ENCODE peak calls at places on chromosomes 12 and 14, in eight cellular contexts. One of them, this sample, is unnamed.

GRCh38 chr14:93536945-93537344 is 106.2 kb downstream of the UNC79 start:
- DNase-seq in A549: no peak
- DNase-seq in GM12878: no peak
- DNase-seq in SK-N-SH: peak; percentile 43
- DNase-seq in transverse colon: no peak
- DNase-seq in sigmoid colon: no peak
- DNase-seq in stomach: no peak
- DNase-seq in ovary: no peak
- DNase-seq in this sample: no peak

GRCh38 chr12:103852498-103852992 is 11.5 kb upstream of the NT5DC3 start:
- DNase-seq in transverse colon: no peak
- DNase-seq in SK-N-SH: no peak
- DNase-seq in A549: no peak
- DNase-seq in ovary: no peak
- DNase-seq in GM12878: no peak
- DNase-seq in stomach: no peak
- DNase-seq in sigmoid colon: no peak
- DNase-seq in this sample: no peak

GRCh38 chr12:5466521-5466960 is 34.6 kb downstream of the NTF3 start:
- DNase-seq in ovary: no peak
- DNase-seq in sigmoid colon: no peak
- DNase-seq in transverse colon: no peak
- DNase-seq in GM12878: no peak
- DNase-seq in SK-N-SH: no peak
- DNase-seq in stomach: no peak
- DNase-seq in A549: no peak
- DNase-seq in this sample: no peak

GRCh38 chr14:63713765-63714164 is 14.1 kb downstream of the SGPP1 start:
- DNase-seq in transverse colon: no peak
- DNase-seq in GM12878: no peak
- DNase-seq in sigmoid colon: no peak
- DNase-seq in A549: no peak
- DNase-seq in stomach: no peak
- DNase-seq in SK-N-SH: no peak
- DNase-seq in ovary: no peak
- DNase-seq in this sample: no peak

GRCh38 chr14:72604133-72604532 is 289.8 kb downstream of the DPF3 start:
- DNase-seq in ovary: no peak
- DNase-seq in stomach: no peak
- DNase-seq in A549: no peak
- DNase-seq in transverse colon: no peak
- DNase-seq in SK-N-SH: no peak
- DNase-seq in sigmoid colon: no peak
- DNase-seq in GM12878: no peak
- DNase-seq in this sample: no peak

GRCh38 chr12:110791589-110791988 is 48.9 kb upstream of the PPP1CC start:
- DNase-seq in sigmoid colon: no peak
- DNase-seq in SK-N-SH: no peak
- DNase-seq in transverse colon: no peak
- DNase-seq in ovary: no peak
- DNase-seq in GM12878: peak; percentile 36
- DNase-seq in stomach: no peak
- DNase-seq in A549: no peak
- DNase-seq in this sample: no peak

GRCh38 chr14:55094630-55095157 is 34.4 kb upstream of the LGALS3 start:
- DNase-seq in ovary: no peak
- DNase-seq in sigmoid colon: no peak
- DNase-seq in SK-N-SH: no peak
- DNase-seq in A549: no peak
- DNase-seq in transverse colon: no peak
- DNase-seq in GM12878: no peak
- DNase-seq in stomach: no peak
- DNase-seq in this sample: no peak

GRCh38 chr12:68113644-68114043 is 45.9 kb downstream of the IFNG start:
- DNase-seq in ovary: no peak
- DNase-seq in GM12878: no peak
- DNase-seq in sigmoid colon: no peak
- DNase-seq in stomach: no peak
- DNase-seq in A549: no peak
- DNase-seq in SK-N-SH: no peak
- DNase-seq in transverse colon: peak; percentile 22
- DNase-seq in this sample: no peak

GRCh38 chr12:53868516-53868986 is 70.1 kb upstream of the HOXC13 start:
- DNase-seq in stomach: no peak
- DNase-seq in SK-N-SH: no peak
- DNase-seq in A549: peak; percentile 57
- DNase-seq in sigmoid colon: no peak
- DNase-seq in GM12878: no peak
- DNase-seq in ovary: no peak
- DNase-seq in transverse colon: no peak
- DNase-seq in this sample: no peak

GRCh38 chr14:86815341-86815740 is 1177.6 kb downstream of the GALC start:
- DNase-seq in ovary: no peak
- DNase-seq in SK-N-SH: no peak
- DNase-seq in GM12878: no peak
- DNase-seq in sigmoid colon: no peak
- DNase-seq in transverse colon: no peak
- DNase-seq in stomach: no peak
- DNase-seq in A549: no peak
- DNase-seq in this sample: no peak

GRCh38 chr14:38971258-38971921 is 131.6 kb downstream of the SEC23A start:
- DNase-seq in GM12878: no peak
- DNase-seq in SK-N-SH: no peak
- DNase-seq in stomach: no peak
- DNase-seq in sigmoid colon: no peak
- DNase-seq in ovary: no peak
- DNase-seq in A549: no peak
- DNase-seq in transverse colon: no peak
- DNase-seq in this sample: no peak

DNA sequence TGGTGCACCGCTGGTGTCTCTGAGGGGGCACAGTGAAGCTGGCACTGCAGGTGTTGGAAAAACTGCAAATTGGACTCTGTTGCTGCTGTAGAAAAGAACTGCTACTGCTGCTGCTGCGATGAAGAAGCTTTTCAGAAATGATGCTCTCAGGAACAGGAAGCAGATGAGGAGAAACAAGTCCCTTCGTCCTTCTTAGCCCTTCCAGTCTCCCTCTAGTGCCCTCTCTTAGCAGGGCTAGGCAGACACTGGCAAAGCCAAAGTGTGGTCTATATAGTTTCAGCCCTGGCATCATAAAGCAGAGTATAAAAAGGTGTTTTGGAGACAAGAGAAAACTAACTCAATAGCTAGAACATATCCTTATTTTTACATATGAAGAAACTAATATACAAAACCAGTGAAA is 174.5 kb downstream of the MYRFL start:
- DNase-seq in stomach: no peak
- DNase-seq in A549: no peak
- DNase-seq in ovary: no peak
- DNase-seq in GM12878: no peak
- DNase-seq in transverse colon: no peak
- DNase-seq in SK-N-SH: no peak
- DNase-seq in sigmoid colon: no peak
- DNase-seq in this sample: no peak
- TF ChIP-seq CTCF in stomach: no peak
- TF ChIP-seq CTCF in A549: no peak
- TF ChIP-seq CTCF in ovary: no peak
- TF ChIP-seq CTCF in GM12878: no peak
- TF ChIP-seq CTCF in transverse colon: no peak
- TF ChIP-seq CTCF in SK-N-SH: no peak
- TF ChIP-seq CTCF in sigmoid colon: no peak
- TF ChIP-seq CTCF in this sample: no peak

DNA sequence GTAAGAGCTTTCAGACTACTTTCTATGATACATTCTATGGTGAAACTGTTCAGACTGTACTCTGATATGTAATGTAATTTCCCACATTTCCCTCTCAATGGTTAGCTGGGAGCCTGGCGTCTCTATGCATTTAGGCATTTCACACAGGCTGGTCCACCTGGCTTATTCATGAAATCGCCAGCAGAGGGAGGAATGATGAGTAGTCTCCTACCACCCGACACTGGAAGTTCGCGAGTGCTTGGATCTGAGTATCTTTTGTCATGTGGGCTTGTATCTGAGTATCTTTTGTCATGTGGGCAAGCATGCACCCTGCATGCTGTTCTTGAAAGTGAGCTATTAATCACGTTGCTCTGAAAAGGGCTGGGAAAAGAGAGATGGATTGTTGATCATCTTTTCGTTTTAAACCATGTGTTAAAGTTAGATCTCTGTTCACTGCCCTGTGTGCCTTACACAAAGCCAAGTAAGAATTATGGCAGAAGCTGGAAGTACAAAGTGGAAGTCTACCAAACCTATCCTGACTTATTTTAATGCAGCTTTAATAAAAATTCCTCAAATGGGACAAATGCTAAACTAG is 235.0 kb downstream of the ATP23 start:
- DNase-seq in sigmoid colon: no peak
- DNase-seq in SK-N-SH: peak; percentile 26
- DNase-seq in GM12878: no peak
- DNase-seq in transverse colon: peak; percentile 43
- DNase-seq in stomach: peak; percentile 36
- DNase-seq in ovary: no peak
- DNase-seq in A549: peak; percentile 10
- DNase-seq in this sample: no peak
- TF ChIP-seq EP300 in sigmoid colon: no peak
- TF ChIP-seq EP300 in SK-N-SH: no peak
- TF ChIP-seq EP300 in GM12878: no peak
- TF ChIP-seq EP300 in transverse colon: no peak
- TF ChIP-seq EP300 in stomach: no peak
- TF ChIP-seq EP300 in ovary: no peak
- TF ChIP-seq EP300 in A549: no peak
- TF ChIP-seq EP300 in this sample: no peak

GRCh38 chr14:77809011-77809410 is 9.1 kb downstream of the ADCK1 start:
- DNase-seq in sigmoid colon: no peak
- DNase-seq in stomach: no peak
- DNase-seq in GM12878: no peak
- DNase-seq in SK-N-SH: no peak
- DNase-seq in transverse colon: no peak
- DNase-seq in A549: no peak
- DNase-seq in ovary: no peak
- DNase-seq in this sample: no peak

GRCh38 chr14:77808250-77808649 is 8.3 kb downstream of the ADCK1 start:
- DNase-seq in A549: no peak
- DNase-seq in ovary: no peak
- DNase-seq in sigmoid colon: no peak
- DNase-seq in transverse colon: no peak
- DNase-seq in GM12878: no peak
- DNase-seq in SK-N-SH: no peak
- DNase-seq in stomach: no peak
- DNase-seq in this sample: no peak

GRCh38 chr14:77805703-77806102 is 5.8 kb downstream of the ADCK1 start:
- DNase-seq in ovary: no peak
- DNase-seq in transverse colon: no peak
- DNase-seq in GM12878: no peak
- DNase-seq in SK-N-SH: no peak
- DNase-seq in sigmoid colon: no peak
- DNase-seq in A549: no peak
- DNase-seq in stomach: no peak
- DNase-seq in this sample: no peak

GRCh38 chr14:77800814-77801213 is 905 bp downstream of the ADCK1 start:
- DNase-seq in stomach: no peak
- DNase-seq in A549: no peak
- DNase-seq in SK-N-SH: no peak
- DNase-seq in sigmoid colon: no peak
- DNase-seq in GM12878: no peak
- DNase-seq in ovary: no peak
- DNase-seq in transverse colon: no peak
- DNase-seq in this sample: no peak

DNA sequence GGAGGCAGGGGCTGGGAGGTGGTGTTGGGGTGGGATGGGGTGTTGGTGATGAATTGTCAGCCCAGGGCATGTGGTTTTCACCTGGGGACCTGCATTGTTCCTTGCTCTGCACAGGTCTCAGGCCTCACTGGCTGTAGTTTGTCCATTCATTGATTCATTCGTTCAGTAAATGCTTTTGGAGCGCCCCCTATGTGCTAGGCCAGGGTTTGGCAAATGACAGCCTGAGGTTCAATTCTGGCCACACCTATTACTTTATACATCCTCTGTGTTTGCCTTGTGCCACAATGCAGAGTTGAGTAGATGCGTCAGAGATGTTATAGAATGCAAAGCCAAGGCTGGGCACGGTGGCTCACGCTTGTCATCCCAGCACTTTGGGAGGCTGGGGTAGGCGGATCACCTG is 4.7 kb downstream of the ADCK1 start:
- DNase-seq in GM12878: no peak
- DNase-seq in stomach: no peak
- DNase-seq in transverse colon: peak; percentile 31
- DNase-seq in sigmoid colon: no peak
- DNase-seq in A549: peak; percentile 19
- DNase-seq in ovary: no peak
- DNase-seq in SK-N-SH: no peak
- DNase-seq in this sample: no peak
- TF ChIP-seq CTCF in GM12878: peak; percentile 46
- TF ChIP-seq CTCF in stomach: no peak
- TF ChIP-seq CTCF in transverse colon: no peak
- TF ChIP-seq CTCF in sigmoid colon: no peak
- TF ChIP-seq CTCF in A549: peak; percentile 38
- TF ChIP-seq CTCF in ovary: no peak
- TF ChIP-seq CTCF in SK-N-SH: peak; percentile 42
- TF ChIP-seq CTCF in this sample: no peak

GRCh38 chr12:2482938-2483337 is 311.8 kb upstream of the FKBP4 start:
- DNase-seq in SK-N-SH: no peak
- DNase-seq in ovary: no peak
- DNase-seq in A549: no peak
- DNase-seq in stomach: no peak
- DNase-seq in GM12878: no peak
- DNase-seq in sigmoid colon: no peak
- DNase-seq in transverse colon: no peak
- DNase-seq in this sample: no peak
- TF ChIP-seq EP300 in SK-N-SH: no peak
- TF ChIP-seq EP300 in ovary: no peak
- TF ChIP-seq EP300 in A549: no peak
- TF ChIP-seq EP300 in stomach: no peak
- TF ChIP-seq EP300 in GM12878: no peak
- TF ChIP-seq EP300 in sigmoid colon: no peak
- TF ChIP-seq EP300 in transverse colon: no peak
- TF ChIP-seq EP300 in this sample: no peak

GRCh38 chr12:52167578-52167977 is 24.2 kb downstream of the KRT80 start:
- DNase-seq in ovary: no peak
- DNase-seq in A549: no peak
- DNase-seq in SK-N-SH: no peak
- DNase-seq in sigmoid colon: no peak
- DNase-seq in stomach: no peak
- DNase-seq in transverse colon: no peak
- DNase-seq in GM12878: no peak
- DNase-seq in this sample: no peak
- TF ChIP-seq CTCF in ovary: no peak
- TF ChIP-seq CTCF in A549: no peak
- TF ChIP-seq CTCF in SK-N-SH: no peak
- TF ChIP-seq CTCF in sigmoid colon: no peak
- TF ChIP-seq CTCF in stomach: no peak
- TF ChIP-seq CTCF in transverse colon: no peak
- TF ChIP-seq CTCF in GM12878: no peak
- TF ChIP-seq CTCF in this sample: no peak